ENCODE peak calls at places on chromosomes 16 and 17, in six cellular contexts. F is AG04450, X is cardiac fibroblast, T is lung, G is DND-41, I is transverse colon. H is an unnamed sample.

GRCh38 chr16:70258065-70258464 is 6.3 kb upstream of the EXOSC6 start:
- DNase-seq in G (no peak), X (no peak), F (no peak), T (no peak), I (no peak), H (no peak)

GRCh38 chr17:8904686-8905085 is 37.2 kb upstream of the PIK3R6 start:
- DNase-seq in F (no peak), I (no peak), X (no peak), G (no peak), T (no peak), H (no peak)

GRCh38 chr17:27376637-27377547 is 79.4 kb upstream of the KSR1 start:
- DNase-seq in F (no peak), X (peak; percentile 82), T (no peak), G (no peak), I (no peak), H (no peak)

GRCh38 chr16:11202260-11203091 is 53.5 kb downstream of the SOCS1 start:
- DNase-seq in I (no peak), G (no peak), F (no peak), X (peak; percentile 66), T (no peak), H (no peak)

GRCh38 chr17:20120835-20121234 is 111.7 kb downstream of the SPECC1 start:
- DNase-seq in G (no peak), X (no peak), T (no peak), I (no peak), F (no peak), H (no peak)

GRCh38 chr17:80070375-80071115 is 30.8 kb upstream of the GAA start:
- DNase-seq in G (no peak), X (no peak), F (no peak), I (no peak), T (no peak), H (no peak)

GRCh38 chr16:86789621-86790051 is 211.3 kb downstream of the FOXL1 start:
- DNase-seq in F (peak; percentile 6), X (peak; percentile 32), T (no peak), G (no peak), I (no peak), H (no peak)

GRCh38 chr17:20997711-20998570 is 44.9 kb downstream of the USP22 start:
- DNase-seq in G (no peak), T (no peak), X (no peak), F (no peak), I (no peak), H (no peak)

GRCh38 chr17:56913867-56914640 is at the start of gene TRIM25:
- DNase-seq in T (peak; percentile 96), I (peak; percentile 95), F (peak; percentile 55), G (peak; percentile 94), X (peak; percentile 86), H (peak; percentile 91)

GRCh38 chr17:51258756-51259573 is 884 bp downstream of the MBTD1 start:
- DNase-seq in G (peak; percentile 42), X (peak; percentile 9), F (no peak), I (peak; percentile 34), T (no peak), H (no peak)

GRCh38 chr16:5668553-5668952 is 571.0 kb upstream of the EEF2KMT start:
- DNase-seq in I (no peak), G (no peak), T (no peak), X (no peak), F (no peak), H (no peak)

GRCh38 chr16:12672986-12673385 is 130.7 kb downstream of the CPPED1 start:
- DNase-seq in G (no peak), X (no peak), I (no peak), F (no peak), T (no peak), H (no peak)

GRCh38 chr17:68288804-68289203 is 2.1 kb downstream of the SLC16A6 start:
- DNase-seq in X (no peak), G (no peak), F (no peak), I (peak; percentile 11), T (no peak), H (no peak)

GRCh38 chr17:78784397-78784751 is 2.3 kb upstream of the CYTH1 start:
- DNase-seq in G (no peak), F (no peak), X (no peak), I (no peak), T (no peak), H (no peak)

GRCh38 chr16:10788665-10789064 is 29.9 kb downstream of the TVP23A start:
- DNase-seq in X (no peak), T (no peak), F (no peak), G (no peak), I (no peak), H (no peak)

GRCh38 chr16:13331918-13332317 is 430.5 kb downstream of the SHISA9 start:
- DNase-seq in F (no peak), X (no peak), T (no peak), I (no peak), G (no peak), H (no peak)

GRCh38 chr17:29143894-29144293 is 36.3 kb downstream of the MYO18A start:
- DNase-seq in T (no peak), X (no peak), G (no peak), F (no peak), I (no peak), H (no peak)

GRCh38 chr16:2150418-2151187 is 2.2 kb downstream of the RAB26 start:
- DNase-seq in G (no peak), X (peak; percentile 21), I (peak; percentile 62), F (no peak), T (no peak), H (peak; percentile 74)
- H3K4me3 ChIP-seq in G (no peak overlapping the region), X (no peak overlapping the region), I (no peak overlapping the region), F (peak overlapping the region; percentile 13), T (no peak overlapping the region), H (peak overlapping the region; percentile 86)

DNA sequence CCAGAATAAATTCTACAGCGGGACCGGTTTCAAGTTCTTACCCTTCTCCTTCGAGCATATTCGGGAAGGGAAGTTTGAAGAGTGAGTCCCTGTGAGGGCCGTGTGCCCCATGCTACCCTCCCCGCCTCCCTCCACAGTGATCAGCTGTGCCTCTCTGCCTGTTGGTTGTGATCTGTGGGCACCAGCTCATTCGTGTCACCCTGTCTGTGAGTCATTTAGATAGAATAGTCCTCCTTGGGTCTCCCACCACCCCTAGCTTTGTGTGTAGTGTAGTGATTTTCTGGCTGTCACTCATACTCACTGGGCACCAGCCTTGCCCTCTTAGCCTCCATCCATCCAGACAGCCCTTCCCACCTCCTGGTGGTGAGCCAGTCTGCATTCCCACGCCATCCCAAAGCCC is 15.0 kb upstream of the NAGLU start:
- DNase-seq in I (no peak), T (no peak), F (no peak), X (peak; percentile 31), G (no peak), H (no peak)
- H3K4me3 ChIP-seq in I (no peak overlapping the region), T (no peak overlapping the region), F (no peak overlapping the region), X (no peak overlapping the region), G (no peak overlapping the region), H (no peak overlapping the region)

GRCh38 chr16:88634141-88634993 is 4.0 kb upstream of the IL17C start:
- DNase-seq in F (no peak), G (no peak), T (peak; percentile 54), I (peak; percentile 74), X (peak; percentile 60), H (peak; percentile 74)
- H3K4me3 ChIP-seq in F (peak overlapping the region; percentile 49), G (no peak overlapping the region), T (no peak overlapping the region), I (peak overlapping the region; percentile 36), X (peak overlapping the region; percentile 37), H (no peak overlapping the region)

DNA sequence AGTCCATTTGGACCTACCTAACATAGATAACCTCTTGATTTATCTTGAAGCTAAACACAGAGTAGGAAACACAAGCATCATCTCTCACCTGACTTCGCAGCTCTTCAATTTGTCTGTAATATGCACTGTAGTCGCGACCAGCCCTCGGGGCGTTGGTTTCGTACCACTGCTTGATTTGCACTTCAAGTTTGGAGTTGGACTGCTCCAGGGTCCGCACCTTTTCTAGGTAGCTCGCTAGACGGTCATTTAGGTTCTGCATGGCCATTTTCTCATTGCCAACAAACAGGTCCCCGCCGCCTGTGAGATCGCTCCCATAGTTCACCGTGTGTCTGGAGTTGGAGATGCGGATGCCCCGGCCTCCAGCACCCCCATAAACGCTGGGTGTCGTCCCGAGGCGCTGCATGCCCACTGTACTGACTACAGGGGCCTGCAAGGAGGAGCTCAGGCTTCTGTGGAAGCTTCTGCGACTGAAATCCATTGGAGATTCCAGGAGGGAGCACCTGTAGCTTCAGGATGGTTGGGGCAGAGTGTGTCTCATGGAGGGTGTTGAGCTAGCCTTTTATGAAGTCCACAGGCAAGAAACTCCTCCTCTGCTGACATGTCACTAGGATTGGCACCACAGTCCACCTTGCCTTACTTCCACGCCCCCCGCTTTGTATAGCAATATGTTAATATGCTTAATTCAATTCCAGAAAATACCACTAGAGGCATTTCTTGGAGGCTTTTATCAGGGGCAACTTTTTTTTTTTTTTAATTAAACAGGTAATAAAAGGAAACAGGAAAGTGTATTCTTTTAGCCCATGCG is at the start of gene KRT20:
- DNase-seq in T (no peak), X (no peak), I (peak; percentile 67), F (no peak), G (no peak), H (no peak)
- H3K4me3 ChIP-seq in T (no peak within 1 kb of the TSS), X (no peak within 1 kb of the TSS), I (peak within 1 kb of the TSS; percentile 17), F (no peak within 1 kb of the TSS), G (no peak within 1 kb of the TSS), H (no peak within 1 kb of the TSS)